ENCODE peak calls at places on chromosomes 11 and 22, in six cellular contexts. One of them, this sample, is unnamed.

GRCh38 chr11:107017104-107017432 is 1.2 kb downstream of the GUCY1A2 start:
- DNase-seq in mucosa of gallbladder: no peak
- DNase-seq in NCI-H1417: no peak
- DNase-seq in NAMALWA: no peak
- DNase-seq in endothelial cell: no peak
- DNase-seq in amniotic stem cell: no peak
- DNase-seq in this sample: no peak

GRCh38 chr11:47236482-47236881 is 12.1 kb downstream of the ACP2 start:
- DNase-seq in NCI-H1417: no peak
- DNase-seq in NAMALWA: no peak
- DNase-seq in mucosa of gallbladder: no peak
- DNase-seq in endothelial cell: no peak
- DNase-seq in amniotic stem cell: no peak
- DNase-seq in this sample: no peak

GRCh38 chr11:106763516-106763915 is 254.8 kb downstream of the GUCY1A2 start:
- DNase-seq in mucosa of gallbladder: no peak
- DNase-seq in amniotic stem cell: no peak
- DNase-seq in NCI-H1417: no peak
- DNase-seq in endothelial cell: no peak
- DNase-seq in NAMALWA: no peak
- DNase-seq in this sample: no peak

GRCh38 chr11:14499178-14499559 is 442 bp downstream of the COPB1 start:
- DNase-seq in amniotic stem cell: no peak
- DNase-seq in mucosa of gallbladder: no peak
- DNase-seq in NAMALWA: peak; percentile 60
- DNase-seq in NCI-H1417: peak; percentile 58
- DNase-seq in endothelial cell: peak; percentile 36
- DNase-seq in this sample: peak; percentile 15

GRCh38 chr11:8267280-8267679 is 3.6 kb upstream of the LMO1 start:
- DNase-seq in mucosa of gallbladder: no peak
- DNase-seq in NCI-H1417: no peak
- DNase-seq in endothelial cell: no peak
- DNase-seq in amniotic stem cell: no peak
- DNase-seq in NAMALWA: no peak
- DNase-seq in this sample: no peak

GRCh38 chr11:101759771-101760450 is 154.9 kb upstream of the CEP126 start:
- DNase-seq in amniotic stem cell: no peak
- DNase-seq in NCI-H1417: no peak
- DNase-seq in endothelial cell: no peak
- DNase-seq in mucosa of gallbladder: no peak
- DNase-seq in NAMALWA: no peak
- DNase-seq in this sample: peak; percentile 21

GRCh38 chr11:36075053-36075452 is 131.2 kb downstream of the LDLRAD3 start:
- DNase-seq in NCI-H1417: no peak
- DNase-seq in mucosa of gallbladder: no peak
- DNase-seq in endothelial cell: no peak
- DNase-seq in NAMALWA: no peak
- DNase-seq in amniotic stem cell: peak; percentile 65
- DNase-seq in this sample: no peak

GRCh38 chr22:47195676-47196492 is 433.4 kb downstream of the TBC1D22A start:
- DNase-seq in amniotic stem cell: no peak
- DNase-seq in mucosa of gallbladder: peak; percentile 9
- DNase-seq in NAMALWA: no peak
- DNase-seq in endothelial cell: no peak
- DNase-seq in NCI-H1417: no peak
- DNase-seq in this sample: no peak

GRCh38 chr11:93407777-93408401 is 77.3 kb downstream of the DEUP1 start:
- DNase-seq in endothelial cell: no peak
- DNase-seq in mucosa of gallbladder: no peak
- DNase-seq in NAMALWA: no peak
- DNase-seq in amniotic stem cell: no peak
- DNase-seq in NCI-H1417: no peak
- DNase-seq in this sample: no peak

GRCh38 chr11:46055371-46055770 is 65.9 kb downstream of the PHF21A start:
- DNase-seq in mucosa of gallbladder: no peak
- DNase-seq in endothelial cell: no peak
- DNase-seq in NCI-H1417: no peak
- DNase-seq in amniotic stem cell: no peak
- DNase-seq in NAMALWA: no peak
- DNase-seq in this sample: peak; percentile 63

GRCh38 chr11:76209956-76210885 is 3.9 kb upstream of the WNT11 start:
- DNase-seq in NCI-H1417: peak; percentile 80
- DNase-seq in endothelial cell: peak; percentile 50
- DNase-seq in amniotic stem cell: peak; percentile 53
- DNase-seq in NAMALWA: no peak
- DNase-seq in mucosa of gallbladder: peak; percentile 64
- DNase-seq in this sample: no peak

GRCh38 chr11:64100345-64100744 is 64.6 kb downstream of the FLRT1 start:
- DNase-seq in mucosa of gallbladder: no peak
- DNase-seq in amniotic stem cell: no peak
- DNase-seq in endothelial cell: no peak
- DNase-seq in NAMALWA: peak; percentile 84
- DNase-seq in NCI-H1417: peak; percentile 44
- DNase-seq in this sample: peak; percentile 20

GRCh38 chr22:42437488-42438292 is 5.5 kb upstream of the NFAM1 start:
- DNase-seq in endothelial cell: peak; percentile 87
- DNase-seq in amniotic stem cell: peak; percentile 16
- DNase-seq in mucosa of gallbladder: peak; percentile 70
- DNase-seq in NAMALWA: peak; percentile 89
- DNase-seq in NCI-H1417: peak; percentile 75
- DNase-seq in this sample: peak; percentile 91

GRCh38 chr22:44182591-44183588 is 2.2 kb downstream of the PARVG start:
- DNase-seq in NCI-H1417: no peak
- DNase-seq in amniotic stem cell: no peak
- DNase-seq in mucosa of gallbladder: peak; percentile 32
- DNase-seq in NAMALWA: no peak
- DNase-seq in endothelial cell: no peak
- DNase-seq in this sample: no peak

GRCh38 chr22:48737461-48738203 is 1090.0 kb downstream of the BRD1 start:
- DNase-seq in mucosa of gallbladder: no peak
- DNase-seq in endothelial cell: no peak
- DNase-seq in amniotic stem cell: no peak
- DNase-seq in NAMALWA: no peak
- DNase-seq in NCI-H1417: no peak
- DNase-seq in this sample: no peak

GRCh38 chr22:32710896-32711295 is 90.6 kb upstream of the TIMP3 start:
- DNase-seq in mucosa of gallbladder: no peak
- DNase-seq in amniotic stem cell: no peak
- DNase-seq in endothelial cell: no peak
- DNase-seq in NAMALWA: no peak
- DNase-seq in NCI-H1417: no peak
- DNase-seq in this sample: no peak

GRCh38 chr11:9849384-9849783 is 185.5 kb downstream of the SWAP70 start:
- DNase-seq in amniotic stem cell: no peak
- DNase-seq in NCI-H1417: no peak
- DNase-seq in NAMALWA: no peak
- DNase-seq in mucosa of gallbladder: no peak
- DNase-seq in endothelial cell: no peak
- DNase-seq in this sample: no peak

GRCh38 chr11:11243790-11244469 is 109.1 kb downstream of the CSNK2A3 start:
- DNase-seq in mucosa of gallbladder: no peak
- DNase-seq in endothelial cell: peak; percentile 67
- DNase-seq in NAMALWA: peak; percentile 90
- DNase-seq in amniotic stem cell: no peak
- DNase-seq in NCI-H1417: peak; percentile 73
- DNase-seq in this sample: peak; percentile 78

GRCh38 chr11:133950874-133951483 is 5.8 kb downstream of the IGSF9B start:
- DNase-seq in NCI-H1417: no peak
- DNase-seq in amniotic stem cell: no peak
- DNase-seq in mucosa of gallbladder: no peak
- DNase-seq in endothelial cell: no peak
- DNase-seq in NAMALWA: no peak
- DNase-seq in this sample: no peak

GRCh38 chr11:7143908-7144307 is 55.1 kb downstream of the RBMXL2 start:
- DNase-seq in amniotic stem cell: no peak
- DNase-seq in endothelial cell: no peak
- DNase-seq in NAMALWA: peak; percentile 54
- DNase-seq in mucosa of gallbladder: no peak
- DNase-seq in NCI-H1417: no peak
- DNase-seq in this sample: peak; percentile 50

GRCh38 chr22:17334054-17334453 is 35.2 kb upstream of the CECR2 start:
- DNase-seq in endothelial cell: no peak
- DNase-seq in mucosa of gallbladder: no peak
- DNase-seq in NAMALWA: no peak
- DNase-seq in amniotic stem cell: no peak
- DNase-seq in NCI-H1417: no peak
- DNase-seq in this sample: no peak

GRCh38 chr11:127564803-127565202 is 564.2 kb upstream of the KIRREL3 start:
- DNase-seq in NCI-H1417: no peak
- DNase-seq in amniotic stem cell: no peak
- DNase-seq in endothelial cell: no peak
- DNase-seq in NAMALWA: no peak
- DNase-seq in mucosa of gallbladder: no peak
- DNase-seq in this sample: no peak

GRCh38 chr11:120651836-120652235 is 140.3 kb downstream of the GRIK4 start:
- DNase-seq in endothelial cell: no peak
- DNase-seq in mucosa of gallbladder: no peak
- DNase-seq in NCI-H1417: no peak
- DNase-seq in NAMALWA: no peak
- DNase-seq in amniotic stem cell: no peak
- DNase-seq in this sample: no peak

GRCh38 chr11:24619900-24620299 is 123.0 kb downstream of the LUZP2 start:
- DNase-seq in mucosa of gallbladder: no peak
- DNase-seq in endothelial cell: no peak
- DNase-seq in NCI-H1417: no peak
- DNase-seq in NAMALWA: no peak
- DNase-seq in amniotic stem cell: no peak
- DNase-seq in this sample: no peak

This sample was measured in HAP-1.